ENCODE peak calls at places on chromosomes 3 and 15, in nine cellular contexts. E, U, P, R, X, N, F, G and V are unnamed samples.

GRCh38 chr15:75042730-75043508 is 19.5 kb downstream of the PPCDC start:
- DNase-seq in U (peak), R (peak), G (peak), P (peak), F (peak), X (peak), N (peak), E (peak), V (peak)

GRCh38 chr3:128504957-128505730 is 12.1 kb upstream of the GATA2 start:
- DNase-seq in N (no peak), E (no peak), X (no peak), U (no peak), G (no peak), P (no peak), R (no peak), F (peak), V (no peak)

GRCh38 chr15:56353119-56353518 is 12.1 kb upstream of the TEX9 start:
- DNase-seq in U (no peak), X (no peak), P (no peak), E (no peak), G (no peak), N (no peak), R (no peak), F (no peak), V (no peak)

GRCh38 chr3:187257471-187257870 is 34.1 kb downstream of the MASP1 start:
- DNase-seq in N (no peak), X (no peak), P (no peak), R (no peak), G (no peak), U (no peak), F (no peak), E (no peak), V (no peak)

GRCh38 chr3:150775001-150775599 is 12.1 kb upstream of the SIAH2 start:
- DNase-seq in R (no peak), F (no peak), G (no peak), P (no peak), E (no peak), X (no peak), N (no peak), U (peak), V (peak)

GRCh38 chr3:21237638-21238037 is 513.4 kb downstream of the ZNF385D start:
- DNase-seq in N (no peak), G (no peak), R (no peak), P (no peak), F (no peak), U (no peak), X (no peak), E (no peak), V (no peak)

GRCh38 chr15:66941791-66942190 is 123.6 kb upstream of the SMAD3 start:
- DNase-seq in F (no peak), G (no peak), U (no peak), X (no peak), P (no peak), N (no peak), E (no peak), R (no peak), V (no peak)

GRCh38 chr3:197599089-197599765 is 43.5 kb upstream of the BDH1 start:
- DNase-seq in X (peak), R (peak), F (peak), E (peak), P (peak), G (peak), U (peak), N (peak), V (peak)

GRCh38 chr3:114308830-114309229 is 15.0 kb downstream of the TIGIT start:
- DNase-seq in N (no peak), R (no peak), P (no peak), G (no peak), X (no peak), F (no peak), U (no peak), E (no peak), V (no peak)

GRCh38 chr3:12470111-12470510 is 14.2 kb upstream of the TSEN2 start:
- DNase-seq in N (no peak), E (no peak), R (no peak), P (no peak), F (peak), U (peak), G (no peak), X (no peak), V (peak)

GRCh38 chr15:50764331-50765201 is 940 bp downstream of the SPPL2A start:
- DNase-seq in G (no peak), P (no peak), E (no peak), N (no peak), U (peak), F (peak), X (peak), R (no peak), V (no peak)

GRCh38 chr15:92092391-92092790 is 238.9 kb downstream of the SLCO3A1 start:
- DNase-seq in E (no peak), G (no peak), N (no peak), F (no peak), P (no peak), U (peak), X (no peak), R (no peak), V (no peak)

GRCh38 chr3:126476166-126476975 is 680 bp upstream of the ZXDC start:
- DNase-seq in E (peak), U (peak), N (peak), R (no peak), P (no peak), X (peak), G (no peak), F (peak), V (peak)

GRCh38 chr3:187720337-187720670 is 17.9 kb upstream of the RTP2 start:
- DNase-seq in E (no peak), P (no peak), X (no peak), F (no peak), G (no peak), R (no peak), U (no peak), N (no peak), V (no peak)

GRCh38 chr15:87045741-87046140 is 966.1 kb downstream of the AGBL1 start:
- DNase-seq in E (no peak), F (peak), P (no peak), N (no peak), U (no peak), G (no peak), R (no peak), X (no peak), V (no peak)

GRCh38 chr3:166879661-166880060 is 500.4 kb downstream of the ZBBX start:
- DNase-seq in P (no peak), X (no peak), F (no peak), U (no peak), G (no peak), E (no peak), R (no peak), N (no peak), V (no peak)

GRCh38 chr3:177357352-177358084 is 160.2 kb upstream of the TBL1XR1 start:
- DNase-seq in N (no peak), R (no peak), E (peak), P (no peak), U (peak), F (peak), X (peak), G (peak), V (peak)

GRCh38 chr3:58198362-58198761 is 12.4 kb downstream of the DNASE1L3 start:
- DNase-seq in G (no peak), F (peak), R (no peak), E (no peak), N (no peak), X (no peak), U (peak), P (no peak), V (no peak)

GRCh38 chr3:62622553-62623174 is 249.3 kb upstream of the FEZF2 start:
- DNase-seq in F (peak), X (peak), P (no peak), R (no peak), E (peak), U (peak), N (no peak), G (peak), V (peak)

GRCh38 chr3:138726966-138727365 is 107.8 kb downstream of the PIK3CB start:
- DNase-seq in X (no peak), P (no peak), U (peak), R (no peak), G (no peak), E (no peak), F (no peak), N (no peak), V (peak)

GRCh38 chr3:56826831-56827722 is 25.3 kb upstream of the ARHGEF3 start:
- DNase-seq in R (no peak), P (no peak), X (no peak), N (no peak), U (peak), F (peak), E (no peak), G (peak), V (no peak)

GRCh38 chr15:39976291-39977274 is 42.7 kb downstream of the EIF2AK4 start:
- DNase-seq in P (peak), X (peak), R (peak), N (peak), F (peak), U (peak), G (peak), E (peak), V (peak)

DNA sequence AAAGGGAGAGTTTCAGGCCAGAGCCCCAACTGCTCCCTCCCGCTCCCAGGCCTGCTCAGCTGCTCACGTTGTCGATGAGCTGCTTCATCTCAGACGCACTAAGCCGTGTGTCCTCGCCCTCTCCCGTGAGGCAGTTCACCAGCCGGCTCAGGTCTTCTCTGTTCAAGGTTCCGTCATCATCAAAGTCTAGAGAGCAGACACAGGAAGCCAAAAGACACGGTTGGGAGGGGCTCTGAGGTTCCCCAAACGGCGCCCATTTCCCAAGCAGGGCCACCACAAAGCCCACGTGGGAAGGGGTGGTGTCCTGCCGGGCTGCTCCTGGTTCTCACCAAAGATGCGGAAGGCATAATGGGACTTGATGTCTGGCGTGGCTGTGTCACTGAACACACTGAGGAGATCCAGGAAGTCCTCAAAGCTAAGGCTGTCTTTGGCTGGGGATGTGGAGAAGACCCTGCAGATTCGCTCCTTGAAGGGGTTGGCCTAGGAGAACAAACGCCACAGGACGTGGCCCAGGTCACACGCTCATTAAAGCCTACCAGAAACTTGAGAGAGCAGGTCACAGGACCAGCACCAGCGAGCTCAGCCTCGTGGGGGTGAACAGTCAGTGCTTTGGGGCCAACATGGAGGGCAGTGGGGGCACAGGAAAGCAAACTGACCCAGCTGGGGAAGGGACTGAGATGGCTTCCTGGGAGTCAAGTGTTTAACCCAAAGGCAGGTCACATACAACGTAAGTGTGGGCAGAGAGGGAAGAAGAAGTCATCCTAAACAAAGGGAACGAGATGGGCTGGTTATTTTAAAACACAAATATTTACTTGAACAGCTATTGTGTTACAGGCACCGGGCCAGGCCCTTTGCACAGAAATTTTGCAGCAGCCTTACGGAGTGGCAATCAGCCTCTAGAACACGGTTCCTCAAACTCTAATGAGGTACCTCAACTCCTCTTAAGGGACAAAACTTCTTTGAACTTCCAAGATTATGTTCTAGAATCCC is 2.4 kb downstream of the CIB1 start:
- DNase-seq in F (peak), P (no peak), G (no peak), U (no peak), R (no peak), X (no peak), E (no peak), N (no peak), V (no peak)
- H3K4me3 ChIP-seq in F (peak), P (no peak), G (no peak), U (no peak), R (no peak), X (no peak), E (peak), N (no peak), V (no peak)

GRCh38 chr3:163813935-163814334 is 1264.4 kb downstream of the SI start:
- DNase-seq in X (no peak), P (no peak), F (no peak), N (no peak), U (no peak), E (no peak), R (no peak), G (no peak), V (no peak)
- H3K27ac ChIP-seq in X (no peak), P (no peak), F (no peak), N (no peak), U (no peak), E (no peak), R (no peak), G (no peak), V (no peak)

GRCh38 chr15:44069489-44069888 is 125.6 kb downstream of the FRMD5 start:
- DNase-seq in G (no peak), E (no peak), P (no peak), F (peak), N (no peak), U (no peak), R (no peak), X (no peak), V (no peak)

GRCh38 chr15:44064706-44065105 is 130.4 kb downstream of the FRMD5 start:
- DNase-seq in F (no peak), N (no peak), E (no peak), P (no peak), U (no peak), X (no peak), G (no peak), R (no peak), V (no peak)

GRCh38 chr15:44068346-44068745 is 126.7 kb downstream of the FRMD5 start:
- DNase-seq in X (no peak), P (no peak), U (no peak), R (no peak), E (no peak), G (no peak), F (no peak), N (no peak), V (no peak)

GRCh38 chr15:44066211-44066827 is 128.8 kb downstream of the FRMD5 start:
- DNase-seq in F (peak), G (peak), E (peak), X (peak), R (no peak), P (no peak), N (no peak), U (peak), V (peak)
- TF ChIP-seq CTCF in F (peak), G (peak), E (peak), X (peak), R (peak), P (peak), N (peak), U (peak), V (peak)

GRCh38 chr15:26967719-26968269 is 3.2 kb upstream of the GABRG3 start:
- DNase-seq in E (no peak), X (no peak), G (no peak), F (no peak), N (no peak), U (no peak), P (no peak), R (no peak), V (no peak)

GRCh38 chr15:26974120-26974780 is 3.3 kb downstream of the GABRG3 start:
- DNase-seq in X (no peak), R (no peak), F (peak), P (no peak), N (no peak), U (peak), E (no peak), G (peak), V (no peak)

GRCh38 chr15:26972636-26973035 is 1.7 kb downstream of the GABRG3 start:
- DNase-seq in R (no peak), E (no peak), P (no peak), N (no peak), F (no peak), G (no peak), U (no peak), X (no peak), V (no peak)

GRCh38 chr15:26971303-26972018 is 480 bp downstream of the GABRG3 start:
- DNase-seq in R (no peak), U (no peak), F (no peak), P (no peak), X (no peak), G (no peak), N (peak), E (no peak), V (no peak)

DNA sequence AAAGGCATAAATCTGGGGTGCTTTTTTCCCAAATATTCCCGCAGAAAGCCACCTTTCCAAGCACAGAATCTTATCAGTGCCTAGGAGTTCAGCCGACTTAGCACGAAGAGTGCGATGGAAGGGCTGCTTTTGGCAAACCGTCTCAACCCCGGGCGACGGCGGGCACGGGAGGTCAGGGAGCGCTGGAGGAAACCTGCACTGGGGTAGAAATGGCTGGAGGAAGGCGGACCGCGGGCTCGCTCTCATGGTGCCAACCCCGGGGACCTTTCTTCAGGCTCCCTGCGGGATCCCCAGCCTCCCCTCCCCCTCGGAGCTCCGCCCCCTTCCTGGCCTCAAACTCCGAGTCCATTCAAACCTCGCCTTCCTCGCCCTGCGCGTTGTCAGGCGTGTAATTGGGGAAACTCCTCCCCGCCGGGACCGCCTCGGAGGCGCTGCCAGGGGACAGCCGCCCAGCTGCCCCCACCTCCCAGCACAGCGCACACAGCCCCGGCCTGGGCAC is at the start of gene GABRG3:
- DNase-seq in F (peak), E (no peak), G (no peak), P (peak), X (no peak), R (no peak), N (no peak), U (no peak), V (no peak)
- H3K4me3 ChIP-seq in F (peak), E (no peak), G (no peak), P (no peak), X (no peak), R (peak), N (no peak), U (no peak), V (peak)

GRCh38 chr15:70309716-70310115 is 212.0 kb upstream of the TLE3 start:
- DNase-seq in G (no peak), U (no peak), X (no peak), E (no peak), P (no peak), N (no peak), F (no peak), R (no peak), V (no peak)
- H3K27ac ChIP-seq in G (no peak), U (no peak), X (no peak), E (no peak), P (no peak), N (no peak), F (no peak), R (no peak), V (no peak)

DNA sequence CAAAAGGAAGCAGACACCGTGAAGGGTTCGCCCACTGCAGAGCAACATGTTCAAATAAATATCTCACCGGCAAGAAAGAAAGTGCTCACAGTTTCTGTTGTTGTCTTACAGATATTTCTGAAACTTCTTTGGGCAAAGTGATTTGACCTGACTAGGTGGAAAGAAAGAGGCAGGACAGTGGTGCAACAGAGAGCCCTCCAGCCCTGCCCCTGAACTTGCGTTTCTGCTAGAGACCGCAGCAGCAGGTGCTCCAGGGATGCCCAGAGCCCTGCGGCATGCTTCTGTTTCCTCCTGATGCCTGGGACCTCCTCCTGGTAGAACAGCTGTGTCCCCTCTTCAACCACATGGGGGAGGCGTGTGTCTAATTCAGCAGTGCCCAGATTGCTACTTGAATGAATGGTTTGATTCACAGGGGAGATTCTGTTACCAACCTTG is 123.4 kb downstream of the ATP10A start:
- DNase-seq in G (no peak), N (no peak), U (peak), E (no peak), X (no peak), F (peak), R (no peak), P (no peak), V (peak)
- TF ChIP-seq CTCF in G (peak), N (peak), U (peak), E (no peak), X (no peak), F (peak), R (peak), P (peak), V (peak)

DNA sequence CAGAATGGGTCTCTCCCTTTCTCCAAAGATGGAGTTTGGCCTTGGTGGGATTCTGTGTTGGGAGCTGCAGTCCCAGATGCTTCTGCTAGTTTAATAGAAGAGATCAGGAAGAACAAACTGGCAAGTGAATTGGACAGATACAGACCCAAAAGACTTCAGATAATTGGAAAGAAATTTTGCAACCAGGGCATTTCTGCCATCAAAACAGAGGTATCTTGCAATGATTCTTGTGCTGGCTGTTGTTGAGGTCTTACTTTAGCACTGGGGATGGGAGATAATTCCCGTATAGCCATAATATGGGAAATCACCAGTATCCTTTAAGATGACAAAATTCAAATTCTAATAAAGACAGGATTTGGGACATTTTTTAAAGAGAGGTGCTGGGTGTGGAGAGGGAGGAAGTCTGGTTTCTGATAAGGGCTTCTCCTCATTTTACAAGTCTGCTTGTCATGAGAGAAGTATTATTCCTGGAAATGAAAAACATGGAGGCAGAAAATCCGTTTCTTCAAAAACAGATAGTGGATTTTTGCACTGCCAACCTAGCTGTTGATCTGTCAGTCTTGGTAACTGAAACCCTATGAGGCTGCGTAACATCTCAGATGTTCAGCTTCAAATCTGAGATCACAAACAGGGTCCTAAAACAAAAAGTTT is 40.1 kb downstream of the FNDC3B start:
- DNase-seq in N (no peak), R (no peak), E (no peak), G (no peak), U (no peak), F (no peak), P (no peak), X (no peak), V (no peak)
- H3K4me3 ChIP-seq in N (no peak), R (no peak), E (no peak), G (no peak), U (no peak), F (no peak), P (no peak), X (no peak), V (no peak)

GRCh38 chr3:153621988-153622387 is 460.0 kb downstream of the RAP2B start:
- DNase-seq in F (no peak), R (no peak), U (no peak), G (no peak), X (peak), N (no peak), E (no peak), P (no peak), V (no peak)
- H3K27ac ChIP-seq in F (no peak), R (no peak), U (no peak), G (no peak), X (no peak), N (no peak), E (no peak), P (no peak), V (no peak)

DNA sequence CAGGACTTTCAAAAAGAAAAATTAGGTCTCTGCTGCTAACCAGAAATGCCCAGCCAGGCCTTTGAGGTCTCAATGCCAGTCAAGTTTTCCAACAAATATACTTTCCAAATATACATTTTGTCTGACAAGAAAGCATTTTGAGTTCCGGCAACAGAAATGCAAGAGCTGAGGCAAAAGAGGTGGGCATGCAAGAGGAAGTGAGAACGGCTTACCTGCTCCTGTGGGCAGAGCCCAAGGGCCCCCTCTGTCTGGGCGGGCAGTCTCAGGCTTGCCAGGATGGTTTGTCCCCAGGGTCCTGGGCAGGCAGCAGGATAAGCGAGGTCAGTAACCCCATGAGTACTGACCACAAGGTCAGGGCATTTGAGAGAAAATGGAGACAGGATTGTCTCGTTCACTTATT is 136.1 kb upstream of the TOPAZ1 start:
- DNase-seq in N (no peak), R (no peak), U (no peak), E (no peak), F (no peak), X (no peak), G (no peak), P (no peak), V (no peak)
- TF ChIP-seq CTCF in N (no peak), R (no peak), U (no peak), E (no peak), F (no peak), X (no peak), G (no peak), P (no peak), V (no peak)